ENCODE peak calls at places on chromosomes 3 and 15, in nine cellular contexts. One of them, this sample, is unnamed.

GRCh38 chr15:31401282-31401681 is 74.6 kb downstream of the KLF13 start:
- DNase-seq in tibial artery: no peak
- DNase-seq in progenitor cell of endocrine pancreas: no peak
- DNase-seq in A172: no peak
- DNase-seq in stimulated activated CD4-positive, alpha-beta T cell treated with anti-CD3 and anti-CD28 coated beads, Interleukin-2, amount 100 ng/mL, for 48 hours: no peak
- DNase-seq in iPS-NIHi11: no peak
- DNase-seq in HEK293T: no peak
- DNase-seq in NCI-H460: no peak
- DNase-seq in PC-3: no peak
- DNase-seq in this sample: no peak

GRCh38 chr15:59276225-59277178 is 69.9 kb downstream of the LDHAL6B start:
- DNase-seq in stimulated activated CD4-positive, alpha-beta T cell treated with anti-CD3 and anti-CD28 coated beads, Interleukin-2, amount 100 ng/mL, for 48 hours: no peak
- DNase-seq in HEK293T: no peak
- DNase-seq in A172: no peak
- DNase-seq in tibial artery: no peak
- DNase-seq in PC-3: peak
- DNase-seq in iPS-NIHi11: no peak
- DNase-seq in progenitor cell of endocrine pancreas: no peak
- DNase-seq in NCI-H460: no peak
- DNase-seq in this sample: no peak

GRCh38 chr15:78000089-78000926 is 77.2 kb downstream of the TBC1D2B start:
- DNase-seq in HEK293T: peak
- DNase-seq in stimulated activated CD4-positive, alpha-beta T cell treated with anti-CD3 and anti-CD28 coated beads, Interleukin-2, amount 100 ng/mL, for 48 hours: peak
- DNase-seq in tibial artery: no peak
- DNase-seq in A172: peak
- DNase-seq in iPS-NIHi11: peak
- DNase-seq in NCI-H460: peak
- DNase-seq in progenitor cell of endocrine pancreas: peak
- DNase-seq in PC-3: peak
- DNase-seq in this sample: peak

GRCh38 chr3:32002536-32003368 is 21.2 kb downstream of the ZNF860 start:
- DNase-seq in A172: no peak
- DNase-seq in tibial artery: no peak
- DNase-seq in iPS-NIHi11: no peak
- DNase-seq in stimulated activated CD4-positive, alpha-beta T cell treated with anti-CD3 and anti-CD28 coated beads, Interleukin-2, amount 100 ng/mL, for 48 hours: no peak
- DNase-seq in NCI-H460: no peak
- DNase-seq in progenitor cell of endocrine pancreas: no peak
- DNase-seq in PC-3: no peak
- DNase-seq in HEK293T: no peak
- DNase-seq in this sample: no peak

GRCh38 chr3:50674349-50675178 is at the start of gene DOCK3:
- DNase-seq in tibial artery: peak
- DNase-seq in iPS-NIHi11: peak
- DNase-seq in PC-3: peak
- DNase-seq in NCI-H460: peak
- DNase-seq in A172: no peak
- DNase-seq in stimulated activated CD4-positive, alpha-beta T cell treated with anti-CD3 and anti-CD28 coated beads, Interleukin-2, amount 100 ng/mL, for 48 hours: peak
- DNase-seq in progenitor cell of endocrine pancreas: peak
- DNase-seq in HEK293T: peak
- DNase-seq in this sample: peak

GRCh38 chr15:85691350-85692240 is 103.1 kb downstream of the KLHL25 start:
- DNase-seq in A172: no peak
- DNase-seq in NCI-H460: no peak
- DNase-seq in stimulated activated CD4-positive, alpha-beta T cell treated with anti-CD3 and anti-CD28 coated beads, Interleukin-2, amount 100 ng/mL, for 48 hours: no peak
- DNase-seq in HEK293T: no peak
- DNase-seq in iPS-NIHi11: no peak
- DNase-seq in PC-3: no peak
- DNase-seq in tibial artery: no peak
- DNase-seq in progenitor cell of endocrine pancreas: no peak
- DNase-seq in this sample: no peak

GRCh38 chr3:177615015-177615414 is 417.7 kb upstream of the TBL1XR1 start:
- DNase-seq in NCI-H460: no peak
- DNase-seq in HEK293T: no peak
- DNase-seq in A172: peak
- DNase-seq in progenitor cell of endocrine pancreas: no peak
- DNase-seq in PC-3: peak
- DNase-seq in stimulated activated CD4-positive, alpha-beta T cell treated with anti-CD3 and anti-CD28 coated beads, Interleukin-2, amount 100 ng/mL, for 48 hours: no peak
- DNase-seq in iPS-NIHi11: no peak
- DNase-seq in tibial artery: peak
- DNase-seq in this sample: no peak

GRCh38 chr15:98949624-98950023 is 58.0 kb downstream of the PGPEP1L start:
- DNase-seq in PC-3: no peak
- DNase-seq in stimulated activated CD4-positive, alpha-beta T cell treated with anti-CD3 and anti-CD28 coated beads, Interleukin-2, amount 100 ng/mL, for 48 hours: no peak
- DNase-seq in NCI-H460: no peak
- DNase-seq in HEK293T: no peak
- DNase-seq in progenitor cell of endocrine pancreas: no peak
- DNase-seq in A172: no peak
- DNase-seq in tibial artery: no peak
- DNase-seq in iPS-NIHi11: no peak
- DNase-seq in this sample: no peak

GRCh38 chr3:146558811-146559210 is 14.4 kb upstream of the PLSCR1 start:
- DNase-seq in stimulated activated CD4-positive, alpha-beta T cell treated with anti-CD3 and anti-CD28 coated beads, Interleukin-2, amount 100 ng/mL, for 48 hours: no peak
- DNase-seq in progenitor cell of endocrine pancreas: no peak
- DNase-seq in NCI-H460: no peak
- DNase-seq in tibial artery: no peak
- DNase-seq in HEK293T: no peak
- DNase-seq in A172: no peak
- DNase-seq in PC-3: no peak
- DNase-seq in iPS-NIHi11: no peak
- DNase-seq in this sample: no peak

GRCh38 chr15:57732526-57733331 is 26.2 kb downstream of the POLR2M start:
- DNase-seq in iPS-NIHi11: peak
- DNase-seq in progenitor cell of endocrine pancreas: peak
- DNase-seq in tibial artery: peak
- DNase-seq in NCI-H460: peak
- DNase-seq in PC-3: peak
- DNase-seq in A172: peak
- DNase-seq in HEK293T: peak
- DNase-seq in stimulated activated CD4-positive, alpha-beta T cell treated with anti-CD3 and anti-CD28 coated beads, Interleukin-2, amount 100 ng/mL, for 48 hours: peak
- DNase-seq in this sample: peak

GRCh38 chr3:60743631-60744164 is 507.6 kb downstream of the FHIT start:
- DNase-seq in iPS-NIHi11: peak
- DNase-seq in stimulated activated CD4-positive, alpha-beta T cell treated with anti-CD3 and anti-CD28 coated beads, Interleukin-2, amount 100 ng/mL, for 48 hours: no peak
- DNase-seq in HEK293T: peak
- DNase-seq in progenitor cell of endocrine pancreas: no peak
- DNase-seq in A172: no peak
- DNase-seq in PC-3: no peak
- DNase-seq in tibial artery: no peak
- DNase-seq in NCI-H460: no peak
- DNase-seq in this sample: peak

GRCh38 chr3:134659391-134660045 is 8.7 kb upstream of the KY start:
- DNase-seq in stimulated activated CD4-positive, alpha-beta T cell treated with anti-CD3 and anti-CD28 coated beads, Interleukin-2, amount 100 ng/mL, for 48 hours: no peak
- DNase-seq in tibial artery: no peak
- DNase-seq in A172: no peak
- DNase-seq in iPS-NIHi11: no peak
- DNase-seq in NCI-H460: no peak
- DNase-seq in progenitor cell of endocrine pancreas: no peak
- DNase-seq in PC-3: no peak
- DNase-seq in HEK293T: no peak
- DNase-seq in this sample: no peak

GRCh38 chr3:110384601-110385000 is 687.0 kb upstream of the NECTIN3 start:
- DNase-seq in stimulated activated CD4-positive, alpha-beta T cell treated with anti-CD3 and anti-CD28 coated beads, Interleukin-2, amount 100 ng/mL, for 48 hours: no peak
- DNase-seq in HEK293T: no peak
- DNase-seq in A172: peak
- DNase-seq in progenitor cell of endocrine pancreas: no peak
- DNase-seq in NCI-H460: no peak
- DNase-seq in PC-3: peak
- DNase-seq in tibial artery: no peak
- DNase-seq in iPS-NIHi11: no peak
- DNase-seq in this sample: no peak

GRCh38 chr15:93894438-93894837 is 336.9 kb upstream of the MCTP2 start:
- DNase-seq in tibial artery: no peak
- DNase-seq in stimulated activated CD4-positive, alpha-beta T cell treated with anti-CD3 and anti-CD28 coated beads, Interleukin-2, amount 100 ng/mL, for 48 hours: no peak
- DNase-seq in progenitor cell of endocrine pancreas: no peak
- DNase-seq in HEK293T: no peak
- DNase-seq in NCI-H460: no peak
- DNase-seq in PC-3: no peak
- DNase-seq in A172: no peak
- DNase-seq in iPS-NIHi11: no peak
- DNase-seq in this sample: no peak

GRCh38 chr3:25589104-25589782 is 75.5 kb downstream of the TOP2B start:
- DNase-seq in A172: no peak
- DNase-seq in iPS-NIHi11: no peak
- DNase-seq in HEK293T: no peak
- DNase-seq in progenitor cell of endocrine pancreas: no peak
- DNase-seq in NCI-H460: no peak
- DNase-seq in PC-3: peak
- DNase-seq in stimulated activated CD4-positive, alpha-beta T cell treated with anti-CD3 and anti-CD28 coated beads, Interleukin-2, amount 100 ng/mL, for 48 hours: no peak
- DNase-seq in tibial artery: no peak
- DNase-seq in this sample: no peak

GRCh38 chr3:48042071-48042760 is 26.0 kb upstream of the MAP4 start:
- DNase-seq in PC-3: peak
- DNase-seq in NCI-H460: no peak
- DNase-seq in stimulated activated CD4-positive, alpha-beta T cell treated with anti-CD3 and anti-CD28 coated beads, Interleukin-2, amount 100 ng/mL, for 48 hours: no peak
- DNase-seq in HEK293T: no peak
- DNase-seq in iPS-NIHi11: no peak
- DNase-seq in tibial artery: no peak
- DNase-seq in progenitor cell of endocrine pancreas: no peak
- DNase-seq in A172: no peak
- DNase-seq in this sample: no peak

GRCh38 chr15:23441204-23441603 is 5.8 kb downstream of the GOLGA6L2 start:
- DNase-seq in iPS-NIHi11: no peak
- DNase-seq in PC-3: no peak
- DNase-seq in HEK293T: no peak
- DNase-seq in progenitor cell of endocrine pancreas: no peak
- DNase-seq in stimulated activated CD4-positive, alpha-beta T cell treated with anti-CD3 and anti-CD28 coated beads, Interleukin-2, amount 100 ng/mL, for 48 hours: no peak
- DNase-seq in A172: no peak
- DNase-seq in tibial artery: no peak
- DNase-seq in NCI-H460: no peak
- DNase-seq in this sample: no peak

GRCh38 chr3:42654331-42655201 is 1.1 kb downstream of the ZBTB47 start:
- DNase-seq in progenitor cell of endocrine pancreas: peak
- DNase-seq in NCI-H460: peak
- DNase-seq in HEK293T: peak
- DNase-seq in stimulated activated CD4-positive, alpha-beta T cell treated with anti-CD3 and anti-CD28 coated beads, Interleukin-2, amount 100 ng/mL, for 48 hours: no peak
- DNase-seq in tibial artery: peak
- DNase-seq in iPS-NIHi11: peak
- DNase-seq in A172: peak
- DNase-seq in PC-3: peak
- DNase-seq in this sample: peak

GRCh38 chr3:144164352-144164751 is 192.7 kb downstream of the DIPK2A start:
- DNase-seq in iPS-NIHi11: no peak
- DNase-seq in stimulated activated CD4-positive, alpha-beta T cell treated with anti-CD3 and anti-CD28 coated beads, Interleukin-2, amount 100 ng/mL, for 48 hours: no peak
- DNase-seq in A172: no peak
- DNase-seq in NCI-H460: no peak
- DNase-seq in tibial artery: no peak
- DNase-seq in HEK293T: no peak
- DNase-seq in PC-3: no peak
- DNase-seq in progenitor cell of endocrine pancreas: no peak
- DNase-seq in this sample: no peak

GRCh38 chr15:77532067-77532710 is 100.5 kb downstream of the LINGO1 start:
- DNase-seq in stimulated activated CD4-positive, alpha-beta T cell treated with anti-CD3 and anti-CD28 coated beads, Interleukin-2, amount 100 ng/mL, for 48 hours: no peak
- DNase-seq in NCI-H460: no peak
- DNase-seq in HEK293T: no peak
- DNase-seq in iPS-NIHi11: no peak
- DNase-seq in progenitor cell of endocrine pancreas: no peak
- DNase-seq in A172: no peak
- DNase-seq in tibial artery: no peak
- DNase-seq in PC-3: no peak
- DNase-seq in this sample: no peak

GRCh38 chr3:49721165-49721860 is 1.8 kb upstream of the AMIGO3 start:
- DNase-seq in PC-3: no peak
- DNase-seq in NCI-H460: no peak
- DNase-seq in HEK293T: no peak
- DNase-seq in stimulated activated CD4-positive, alpha-beta T cell treated with anti-CD3 and anti-CD28 coated beads, Interleukin-2, amount 100 ng/mL, for 48 hours: no peak
- DNase-seq in A172: no peak
- DNase-seq in progenitor cell of endocrine pancreas: peak
- DNase-seq in tibial artery: no peak
- DNase-seq in iPS-NIHi11: no peak
- DNase-seq in this sample: no peak

GRCh38 chr3:67884345-67884744 is 229.9 kb upstream of the SUCLG2 start:
- DNase-seq in A172: no peak
- DNase-seq in progenitor cell of endocrine pancreas: no peak
- DNase-seq in NCI-H460: no peak
- DNase-seq in HEK293T: no peak
- DNase-seq in stimulated activated CD4-positive, alpha-beta T cell treated with anti-CD3 and anti-CD28 coated beads, Interleukin-2, amount 100 ng/mL, for 48 hours: no peak
- DNase-seq in iPS-NIHi11: no peak
- DNase-seq in PC-3: no peak
- DNase-seq in tibial artery: no peak
- DNase-seq in this sample: no peak

GRCh38 chr15:57457726-57458125 is 81.4 kb downstream of the CGNL1 start:
- DNase-seq in PC-3: no peak
- DNase-seq in tibial artery: no peak
- DNase-seq in HEK293T: no peak
- DNase-seq in progenitor cell of endocrine pancreas: no peak
- DNase-seq in stimulated activated CD4-positive, alpha-beta T cell treated with anti-CD3 and anti-CD28 coated beads, Interleukin-2, amount 100 ng/mL, for 48 hours: no peak
- DNase-seq in A172: no peak
- DNase-seq in iPS-NIHi11: no peak
- DNase-seq in NCI-H460: no peak
- DNase-seq in this sample: no peak

GRCh38 chr3:158097571-158098553 is 8.4 kb downstream of the SHOX2 start:
- DNase-seq in iPS-NIHi11: peak
- DNase-seq in HEK293T: no peak
- DNase-seq in PC-3: peak
- DNase-seq in NCI-H460: peak
- DNase-seq in tibial artery: no peak
- DNase-seq in progenitor cell of endocrine pancreas: peak
- DNase-seq in stimulated activated CD4-positive, alpha-beta T cell treated with anti-CD3 and anti-CD28 coated beads, Interleukin-2, amount 100 ng/mL, for 48 hours: peak
- DNase-seq in A172: no peak
- DNase-seq in this sample: peak

GRCh38 chr3:39383913-39384664 is 919 bp downstream of the SLC25A38 start:
- DNase-seq in tibial artery: peak
- DNase-seq in iPS-NIHi11: peak
- DNase-seq in stimulated activated CD4-positive, alpha-beta T cell treated with anti-CD3 and anti-CD28 coated beads, Interleukin-2, amount 100 ng/mL, for 48 hours: peak
- DNase-seq in A172: peak
- DNase-seq in NCI-H460: peak
- DNase-seq in HEK293T: peak
- DNase-seq in progenitor cell of endocrine pancreas: peak
- DNase-seq in PC-3: peak
- DNase-seq in this sample: peak

GRCh38 chr15:60315878-60316277 is 81.9 kb downstream of the ANXA2 start:
- DNase-seq in A172: no peak
- DNase-seq in NCI-H460: no peak
- DNase-seq in PC-3: no peak
- DNase-seq in progenitor cell of endocrine pancreas: no peak
- DNase-seq in HEK293T: no peak
- DNase-seq in stimulated activated CD4-positive, alpha-beta T cell treated with anti-CD3 and anti-CD28 coated beads, Interleukin-2, amount 100 ng/mL, for 48 hours: no peak
- DNase-seq in iPS-NIHi11: no peak
- DNase-seq in tibial artery: no peak
- DNase-seq in this sample: no peak

GRCh38 chr3:124221286-124221821 is 229.4 kb upstream of the ROPN1 start:
- DNase-seq in iPS-NIHi11: no peak
- DNase-seq in NCI-H460: no peak
- DNase-seq in PC-3: peak
- DNase-seq in HEK293T: no peak
- DNase-seq in stimulated activated CD4-positive, alpha-beta T cell treated with anti-CD3 and anti-CD28 coated beads, Interleukin-2, amount 100 ng/mL, for 48 hours: no peak
- DNase-seq in A172: peak
- DNase-seq in progenitor cell of endocrine pancreas: no peak
- DNase-seq in tibial artery: no peak
- DNase-seq in this sample: no peak

GRCh38 chr3:143718463-143718862 is 129.8 kb downstream of the SLC9A9 start:
- DNase-seq in tibial artery: no peak
- DNase-seq in progenitor cell of endocrine pancreas: no peak
- DNase-seq in iPS-NIHi11: no peak
- DNase-seq in stimulated activated CD4-positive, alpha-beta T cell treated with anti-CD3 and anti-CD28 coated beads, Interleukin-2, amount 100 ng/mL, for 48 hours: no peak
- DNase-seq in PC-3: no peak
- DNase-seq in A172: no peak
- DNase-seq in NCI-H460: no peak
- DNase-seq in HEK293T: no peak
- DNase-seq in this sample: no peak

GRCh38 chr15:67843571-67844387 is 3.9 kb upstream of the RNU6-1 start:
- DNase-seq in A172: no peak
- DNase-seq in iPS-NIHi11: no peak
- DNase-seq in HEK293T: no peak
- DNase-seq in NCI-H460: no peak
- DNase-seq in tibial artery: no peak
- DNase-seq in progenitor cell of endocrine pancreas: no peak
- DNase-seq in stimulated activated CD4-positive, alpha-beta T cell treated with anti-CD3 and anti-CD28 coated beads, Interleukin-2, amount 100 ng/mL, for 48 hours: no peak
- DNase-seq in PC-3: no peak
- DNase-seq in this sample: no peak

GRCh38 chr3:169179193-169180122 is 484.1 kb downstream of the MECOM start:
- DNase-seq in stimulated activated CD4-positive, alpha-beta T cell treated with anti-CD3 and anti-CD28 coated beads, Interleukin-2, amount 100 ng/mL, for 48 hours: no peak
- DNase-seq in progenitor cell of endocrine pancreas: no peak
- DNase-seq in NCI-H460: no peak
- DNase-seq in A172: no peak
- DNase-seq in tibial artery: no peak
- DNase-seq in iPS-NIHi11: no peak
- DNase-seq in PC-3: peak
- DNase-seq in HEK293T: peak
- DNase-seq in this sample: no peak

GRCh38 chr3:161175506-161175905 is 45.6 kb upstream of the NMD3 start:
- DNase-seq in NCI-H460: no peak
- DNase-seq in stimulated activated CD4-positive, alpha-beta T cell treated with anti-CD3 and anti-CD28 coated beads, Interleukin-2, amount 100 ng/mL, for 48 hours: no peak
- DNase-seq in A172: no peak
- DNase-seq in HEK293T: no peak
- DNase-seq in tibial artery: no peak
- DNase-seq in progenitor cell of endocrine pancreas: no peak
- DNase-seq in PC-3: peak
- DNase-seq in iPS-NIHi11: no peak
- DNase-seq in this sample: no peak

This sample was measured in GM12891.